ENCODE peak calls at places on chromosomes 4 and X, in ten cellular contexts. O is uterus; X is CD4-positive, alpha-beta T cell; G is neural progenitor cell; L is AML-193; N is PC-9; M is spleen; E is suprapubic skin; A is activated gamma-delta T cell treated with Interleukin-2 at 50 U/mL for 16 hours; K is HCEC 1CT. F is an unnamed sample.

GRCh38 chr4:55549888-55550287 is 3.2 kb upstream of the CLOCK start:
- DNase-seq in X (no peak), K (peak; percentile 74), N (peak; percentile 92), E (no peak), L (no peak), G (no peak), M (no peak), A (no peak), O (no peak), F (no peak)

GRCh38 chrX:39848900-39849299 is 248.9 kb downstream of the BCOR start:
- DNase-seq in O (peak; percentile 56), K (peak; percentile 65), X (no peak), G (no peak), E (no peak), L (no peak), M (no peak), A (no peak), N (no peak), F (no peak)

GRCh38 chr4:25361253-25361652 is 15.8 kb upstream of the ANAPC4 start:
- DNase-seq in L (no peak), X (no peak), O (no peak), N (no peak), A (no peak), G (no peak), M (no peak), E (no peak), K (no peak), F (no peak)

GRCh38 chr4:122412547-122412946 is 33.7 kb downstream of the ADAD1 start:
- DNase-seq in M (no peak), K (peak; percentile 12), G (no peak), E (no peak), X (no peak), O (no peak), L (no peak), N (no peak), A (no peak), F (no peak)

GRCh38 chr4:26141916-26142638 is 178.7 kb upstream of the RBPJ start:
- DNase-seq in L (no peak), O (peak; percentile 41), A (no peak), G (no peak), M (no peak), E (no peak), N (no peak), K (peak; percentile 48), X (no peak), F (no peak)

GRCh38 chr4:48594185-48594584 is 104.1 kb downstream of the ZAR1 start:
- DNase-seq in A (no peak), K (no peak), N (no peak), O (peak; percentile 17), G (peak; percentile 80), L (no peak), M (no peak), E (no peak), X (no peak), F (no peak)

GRCh38 chrX:45824471-45824870 is 623.8 kb upstream of the DIPK2B start:
- DNase-seq in X (no peak), A (no peak), O (peak; percentile 72), M (no peak), N (peak; percentile 87), L (no peak), K (peak; percentile 93), G (peak; percentile 30), E (no peak), F (no peak)

GRCh38 chr4:140300271-140300970 is 73.0 kb upstream of the SCOC start:
- DNase-seq in M (no peak), O (peak; percentile 54), E (no peak), G (no peak), N (peak; percentile 67), A (no peak), X (no peak), K (peak; percentile 66), L (peak; percentile 22), F (no peak)

GRCh38 chrX:95076449-95076848 is 1402.4 kb downstream of the FAM133A start:
- DNase-seq in G (peak; percentile 67), L (peak; percentile 16), X (no peak), N (no peak), M (no peak), O (no peak), K (peak; percentile 63), A (no peak), E (no peak), F (no peak)

GRCh38 chr4:7192252-7193039 is at the start of gene SORCS2:
- DNase-seq in L (no peak), K (peak; percentile 11), X (no peak), G (peak; percentile 90), O (peak; percentile 62), N (no peak), M (peak; percentile 81), A (no peak), E (no peak), F (peak; percentile 71)

GRCh38 chr4:6906046-6906445 is 3.6 kb upstream of the TBC1D14 start:
- DNase-seq in N (no peak), A (no peak), O (no peak), X (no peak), E (peak; percentile 57), M (no peak), L (no peak), G (no peak), K (no peak), F (no peak)

GRCh38 chr4:72112514-72113156 is 80.8 kb downstream of the NPFFR2 start:
- DNase-seq in A (no peak), M (no peak), K (peak; percentile 72), L (no peak), X (no peak), O (no peak), E (no peak), G (no peak), N (peak; percentile 79), F (no peak)

GRCh38 chr4:126470862-126471261 is 1156.1 kb downstream of the FAT4 start:
- DNase-seq in A (no peak), K (no peak), L (no peak), G (no peak), X (no peak), O (no peak), M (no peak), N (no peak), E (no peak), F (no peak)

GRCh38 chrX:7346021-7346420 is 198.1 kb upstream of the PUDP start:
- DNase-seq in A (no peak), L (no peak), O (no peak), M (no peak), E (no peak), G (no peak), K (peak; percentile 68), N (no peak), X (no peak), F (no peak)

GRCh38 chr4:88119951-88120350 is 38.5 kb downstream of the ABCG2 start:
- DNase-seq in A (no peak), K (no peak), O (no peak), M (no peak), N (no peak), E (no peak), X (no peak), L (no peak), G (no peak), F (no peak)

GRCh38 chrX:155001873-155002272 is 20.6 kb downstream of the F8 start:
- DNase-seq in K (no peak), X (no peak), O (no peak), E (no peak), A (no peak), G (no peak), L (no peak), M (no peak), N (no peak), F (no peak)

GRCh38 chrX:136814847-136815634 is 34.3 kb upstream of the ARHGEF6 start:
- DNase-seq in L (no peak), E (no peak), G (no peak), K (no peak), M (no peak), N (no peak), X (no peak), A (no peak), O (no peak), F (no peak)

GRCh38 chrX:35499071-35499862 is 298.9 kb upstream of the MAGEB16 start:
- DNase-seq in K (no peak), O (no peak), G (no peak), A (no peak), M (no peak), X (no peak), E (no peak), N (no peak), L (no peak), F (no peak)

GRCh38 chr4:57051100-57051499 is 59.1 kb downstream of the IGFBP7 start:
- DNase-seq in G (no peak), M (no peak), O (no peak), L (peak; percentile 38), E (no peak), A (no peak), N (no peak), K (no peak), X (no peak), F (no peak)

GRCh38 chr4:38967260-38968095 is 64.7 kb downstream of the TMEM156 start:
- DNase-seq in K (peak; percentile 88), X (no peak), G (no peak), E (no peak), O (no peak), A (no peak), L (no peak), N (peak; percentile 57), M (no peak), F (no peak)

GRCh38 chrX:96182366-96182765 is 502.3 kb upstream of the DIAPH2 start:
- DNase-seq in K (peak; percentile 1), M (no peak), A (no peak), G (peak; percentile 38), L (peak; percentile 6), N (peak; percentile 35), O (no peak), X (no peak), E (no peak), F (no peak)